ENCODE peak calls at places on chromosomes 12 and 14, in four cellular contexts. One of them, this sample, is unnamed.

GRCh38 chr12:93387780-93388179 is 10.1 kb downstream of the NUDT4 start:
- DNase-seq in adipocyte: no peak
- DNase-seq in fibroblast of the conjunctiva: no peak
- DNase-seq in caudate nucleus: no peak
- DNase-seq in this sample: peak

GRCh38 chr12:2944401-2945047 is 14.7 kb upstream of the TEAD4 start:
- DNase-seq in adipocyte: peak
- DNase-seq in fibroblast of the conjunctiva: no peak
- DNase-seq in caudate nucleus: peak
- DNase-seq in this sample: peak

GRCh38 chr12:110093631-110094311 is 30.4 kb upstream of the IFT81 start:
- DNase-seq in adipocyte: no peak
- DNase-seq in fibroblast of the conjunctiva: no peak
- DNase-seq in caudate nucleus: no peak
- DNase-seq in this sample: no peak

GRCh38 chr14:104121142-104121541 is 17.2 kb upstream of the KIF26A start:
- DNase-seq in adipocyte: no peak
- DNase-seq in fibroblast of the conjunctiva: no peak
- DNase-seq in caudate nucleus: no peak
- DNase-seq in this sample: no peak

GRCh38 chr12:92541024-92541423 is 161.8 kb upstream of the PLEKHG7 start:
- DNase-seq in adipocyte: no peak
- DNase-seq in fibroblast of the conjunctiva: no peak
- DNase-seq in caudate nucleus: no peak
- DNase-seq in this sample: no peak

GRCh38 chr14:67285876-67286452 is 44.7 kb downstream of the PALS1 start:
- DNase-seq in adipocyte: peak
- DNase-seq in fibroblast of the conjunctiva: peak
- DNase-seq in caudate nucleus: no peak
- DNase-seq in this sample: no peak

GRCh38 chr12:124809878-124810277 is 53.8 kb downstream of the SCARB1 start:
- DNase-seq in adipocyte: no peak
- DNase-seq in fibroblast of the conjunctiva: no peak
- DNase-seq in caudate nucleus: no peak
- DNase-seq in this sample: no peak

GRCh38 chr12:45315462-45315861 is 99.6 kb downstream of the ANO6 start:
- DNase-seq in adipocyte: no peak
- DNase-seq in fibroblast of the conjunctiva: no peak
- DNase-seq in caudate nucleus: no peak
- DNase-seq in this sample: no peak

GRCh38 chr14:99660794-99661193 is 15.9 kb downstream of the HHIPL1 start:
- DNase-seq in adipocyte: no peak
- DNase-seq in fibroblast of the conjunctiva: no peak
- DNase-seq in caudate nucleus: no peak
- DNase-seq in this sample: no peak

GRCh38 chr12:40831916-40832315 is 139.7 kb downstream of the CNTN1 start:
- DNase-seq in adipocyte: no peak
- DNase-seq in fibroblast of the conjunctiva: no peak
- DNase-seq in caudate nucleus: no peak
- DNase-seq in this sample: no peak

GRCh38 chr14:50846171-50846880 is 15.4 kb upstream of the NIN start:
- DNase-seq in adipocyte: peak
- DNase-seq in fibroblast of the conjunctiva: no peak
- DNase-seq in caudate nucleus: no peak
- DNase-seq in this sample: no peak

GRCh38 chr14:104827173-104828055 is 26.5 kb downstream of the ZBTB42 start:
- DNase-seq in adipocyte: peak
- DNase-seq in fibroblast of the conjunctiva: no peak
- DNase-seq in caudate nucleus: no peak
- DNase-seq in this sample: peak

GRCh38 chr12:83823386-83824045 is 1089.1 kb downstream of the SLC6A15 start:
- DNase-seq in adipocyte: no peak
- DNase-seq in fibroblast of the conjunctiva: no peak
- DNase-seq in caudate nucleus: peak
- DNase-seq in this sample: peak

GRCh38 chr14:72023128-72024042 is 91.2 kb downstream of the RGS6 start:
- DNase-seq in adipocyte: no peak
- DNase-seq in fibroblast of the conjunctiva: no peak
- DNase-seq in caudate nucleus: peak
- DNase-seq in this sample: no peak

GRCh38 chr12:104026841-104027599 is 23.0 kb downstream of the GLT8D2 start:
- DNase-seq in adipocyte: no peak
- DNase-seq in fibroblast of the conjunctiva: no peak
- DNase-seq in caudate nucleus: no peak
- DNase-seq in this sample: no peak

GRCh38 chr12:47396902-47397663 is 308.7 kb downstream of the RPAP3 start:
- DNase-seq in adipocyte: no peak
- DNase-seq in fibroblast of the conjunctiva: no peak
- DNase-seq in caudate nucleus: no peak
- DNase-seq in this sample: no peak